ENCODE peak calls at places on chromosome 22, in ten cellular contexts. Q is uterus, R is fibroblast of mammary gland, K is heart left ventricle, E is right atrium auricular region, W is A549, O is WERI-Rb-1, C is Panc1, I is left ventricle myocardium inferior, F is endodermal cell. T is an unnamed sample.

GRCh38 chr22:25068701-25069100 is 116.2 kb downstream of the KIAA1671 start:
- DNase-seq in I (no peak), O (peak; percentile 56), F (no peak), E (no peak), C (no peak), K (no peak), Q (no peak), W (no peak), R (no peak), T (no peak)

GRCh38 chr22:48676266-48677167 is 1151.2 kb downstream of the BRD1 start:
- DNase-seq in F (no peak), C (no peak), Q (no peak), K (no peak), R (no peak), W (no peak), O (no peak), E (no peak), I (no peak), T (no peak)

GRCh38 chr22:26586556-26587325 is 3.2 kb downstream of the TPST2 start:
- DNase-seq in E (peak; percentile 69), W (no peak), K (no peak), Q (peak; percentile 34), O (no peak), C (no peak), F (no peak), I (peak; percentile 25), R (no peak), T (no peak)

GRCh38 chr22:35301370-35301874 is 1.7 kb downstream of the TOM1 start:
- DNase-seq in F (no peak), K (no peak), C (peak; percentile 30), I (no peak), E (peak; percentile 76), Q (peak; percentile 61), R (peak; percentile 99), O (no peak), W (peak; percentile 44), T (no peak)

GRCh38 chr22:27019827-27020226 is 362.4 kb downstream of the MIAT start:
- DNase-seq in C (no peak), R (no peak), W (peak; percentile 5), I (no peak), E (no peak), O (no peak), Q (no peak), F (peak; percentile 53), K (no peak), T (no peak)

GRCh38 chr22:25092119-25092518 is 107.5 kb upstream of the CRYBB3 start:
- DNase-seq in C (no peak), Q (no peak), E (no peak), K (no peak), O (no peak), I (no peak), F (no peak), W (no peak), R (no peak), T (no peak)

GRCh38 chr22:48943567-48944432 is 883.9 kb downstream of the BRD1 start:
- DNase-seq in O (peak; percentile 59), K (no peak), R (no peak), C (no peak), I (no peak), E (peak; percentile 36), F (peak; percentile 82), W (peak; percentile 25), Q (no peak), T (no peak)

GRCh38 chr22:26169312-26170111 is at the start of gene SEZ6L:
- DNase-seq in I (peak; percentile 22), F (peak; percentile 79), O (peak; percentile 62), K (peak; percentile 28), Q (no peak), C (no peak), R (no peak), W (no peak), E (no peak), T (no peak)

GRCh38 chr22:42172385-42173172 is 42.0 kb upstream of the CYP2D6 start:
- DNase-seq in Q (no peak), K (no peak), W (no peak), F (peak; percentile 63), R (peak; percentile 60), O (no peak), C (no peak), I (no peak), E (no peak), T (no peak)

GRCh38 chr22:37832022-37832857 is 9.1 kb downstream of the GALR3 start:
- DNase-seq in Q (no peak), K (no peak), W (no peak), O (no peak), R (no peak), C (no peak), E (no peak), I (no peak), F (no peak), T (peak; percentile 40)

GRCh38 chr22:29457730-29458129 is 19.3 kb downstream of the RFPL1 start:
- DNase-seq in I (no peak), F (peak; percentile 90), Q (no peak), O (peak; percentile 63), E (no peak), K (no peak), C (no peak), R (peak; percentile 45), W (peak; percentile 77), T (no peak)

GRCh38 chr22:22957090-22957489 is 69.5 kb downstream of the IGLL5 start:
- DNase-seq in I (no peak), C (no peak), O (no peak), Q (no peak), R (no peak), W (no peak), E (no peak), F (no peak), K (no peak), T (no peak)

GRCh38 chr22:25362883-25363240 is 143.4 kb downstream of the CRYBB2 start:
- DNase-seq in W (no peak), I (no peak), Q (peak; percentile 7), F (no peak), C (no peak), R (no peak), O (no peak), E (no peak), K (no peak), T (no peak)

DNA sequence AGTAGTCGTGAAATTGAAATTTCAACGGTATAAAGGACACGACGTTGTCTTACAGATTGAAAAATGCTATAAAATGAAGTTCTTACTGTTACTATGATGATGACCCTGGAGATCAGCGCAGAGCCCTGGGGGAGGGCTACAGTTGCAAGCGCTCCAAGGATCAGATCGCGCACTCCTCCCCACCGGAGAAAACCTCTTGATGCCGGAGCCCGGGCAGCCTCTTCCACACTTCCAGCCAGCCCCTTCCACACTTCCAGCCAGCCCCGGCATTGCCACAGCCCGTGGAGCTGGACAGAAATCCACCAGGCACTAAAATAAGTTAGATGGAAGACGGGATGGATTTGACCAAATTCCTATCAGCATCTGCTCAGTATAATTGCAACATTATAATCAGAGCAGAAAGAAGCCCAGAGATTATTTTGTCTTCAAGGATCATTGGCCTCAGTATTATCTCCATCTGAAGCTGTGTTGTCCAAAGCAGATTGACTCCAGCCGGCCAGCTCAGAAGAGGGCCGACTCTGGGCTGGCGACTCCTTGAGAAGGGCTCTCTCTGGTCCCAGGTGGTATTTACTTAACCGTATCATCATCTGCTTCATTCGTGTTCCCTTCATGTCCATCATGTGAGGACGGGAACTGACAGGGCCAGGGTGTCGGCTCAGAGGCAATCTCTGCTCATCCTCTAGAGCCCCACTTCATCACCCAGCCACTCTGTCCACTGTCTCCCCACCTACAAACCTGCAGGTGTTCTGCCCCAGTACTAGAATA is 777 bp upstream of the MICAL3 start:
- DNase-seq in I (no peak), K (no peak), F (no peak), E (no peak), Q (no peak), W (no peak), O (peak; percentile 19), R (no peak), C (no peak), T (no peak)
- H3K4me3 ChIP-seq in I (peak overlapping the region; percentile 91), K (no peak overlapping the region), F (peak overlapping the region; percentile 86), E (peak overlapping the region; percentile 73), Q (peak overlapping the region; percentile 63), W (peak overlapping the region; percentile 76), O (peak overlapping the region; percentile 47), R (peak overlapping the region; percentile 36), C (peak overlapping the region; percentile 81), T (no peak overlapping the region)

DNA sequence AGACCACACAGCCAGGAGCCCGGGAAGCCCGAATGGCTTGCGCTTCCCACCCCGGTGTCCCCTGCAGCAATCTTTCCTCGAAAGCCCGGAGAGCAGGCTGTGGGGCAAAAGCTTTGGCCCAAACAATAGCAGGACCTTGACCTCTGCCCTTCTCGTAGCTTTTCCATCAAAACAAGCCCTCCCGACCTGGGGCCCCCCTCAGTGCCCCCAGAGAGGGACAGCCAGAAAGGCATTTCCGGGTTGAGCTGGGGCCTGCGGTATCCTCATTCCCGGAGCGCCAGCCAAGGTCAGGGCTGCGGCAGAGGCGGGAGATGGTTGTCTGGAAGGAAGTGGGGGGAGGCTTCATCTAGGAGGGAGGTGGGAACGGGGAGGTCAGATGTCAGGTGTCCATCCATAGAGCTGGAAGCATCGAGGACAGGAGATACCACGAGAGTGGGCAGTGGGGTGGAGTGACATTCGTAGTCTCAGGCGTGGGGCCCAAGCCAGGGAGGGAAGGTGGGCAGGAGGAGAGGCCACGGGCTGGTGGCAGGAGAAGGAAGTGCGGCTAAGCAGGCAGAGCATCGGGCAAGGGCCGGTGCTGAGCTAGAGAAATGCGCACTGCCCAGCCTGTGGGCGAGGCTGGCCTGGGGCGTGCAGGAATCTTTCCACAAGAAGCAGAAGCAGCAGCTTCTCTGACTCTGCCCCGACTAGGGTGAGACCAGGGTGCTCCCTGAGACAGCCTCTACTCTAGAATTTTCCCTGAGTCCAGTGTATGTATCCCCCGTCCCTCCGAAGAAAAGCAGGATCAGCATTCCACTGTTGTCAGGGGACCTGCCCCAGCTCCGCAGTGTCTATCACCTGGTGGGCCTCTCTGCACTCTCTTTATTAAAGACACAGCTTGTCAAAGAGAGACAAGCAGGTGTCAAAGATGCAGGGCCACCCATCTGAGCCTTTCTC is 14.3 kb downstream of the PDGFB start:
- DNase-seq in W (no peak), E (no peak), F (peak; percentile 92), R (no peak), I (no peak), Q (no peak), K (peak; percentile 54), C (no peak), O (no peak), T (peak; percentile 66)
- H3K4me3 ChIP-seq in W (no peak overlapping the region), E (no peak overlapping the region), F (no peak overlapping the region), R (no peak overlapping the region), I (no peak overlapping the region), Q (no peak overlapping the region), K (no peak overlapping the region), C (no peak overlapping the region), O (no peak overlapping the region), T (no peak overlapping the region)

DNA sequence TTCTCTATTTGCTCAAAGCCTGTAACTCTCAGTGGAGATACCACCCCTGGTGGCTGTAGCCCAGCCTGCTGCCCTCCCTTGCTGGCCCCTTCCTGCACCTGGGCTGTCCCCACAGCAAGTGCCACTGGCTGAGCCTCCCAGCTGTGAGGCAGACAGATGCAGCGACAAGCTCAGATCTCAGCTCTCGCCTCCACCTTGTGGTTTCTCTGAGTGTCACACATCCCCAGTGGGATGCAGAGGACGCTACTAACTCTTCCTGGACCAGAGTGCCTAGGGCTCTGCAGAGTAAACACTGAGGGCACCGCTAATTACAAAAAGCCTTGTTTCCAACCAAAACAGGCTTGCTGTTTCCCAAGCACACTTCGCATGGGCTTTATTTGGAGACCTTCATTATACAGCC is 8.9 kb downstream of the YPEL1 start:
- DNase-seq in Q (no peak), O (peak; percentile 49), R (no peak), K (no peak), E (no peak), W (peak; percentile 20), I (no peak), F (peak; percentile 92), C (no peak), T (no peak)
- H3K4me3 ChIP-seq in Q (no peak overlapping the region), O (no peak overlapping the region), R (no peak overlapping the region), K (no peak overlapping the region), E (no peak overlapping the region), W (no peak overlapping the region), I (no peak overlapping the region), F (no peak overlapping the region), C (no peak overlapping the region), T (no peak overlapping the region)

GRCh38 chr22:36746571-36746970 is 29.3 kb downstream of the IFT27 start:
- DNase-seq in O (no peak), I (no peak), Q (no peak), R (no peak), F (peak; percentile 20), E (no peak), W (no peak), C (no peak), K (no peak), T (peak; percentile 14)
- H3K4me3 ChIP-seq in O (no peak overlapping the region), I (no peak overlapping the region), Q (no peak overlapping the region), R (no peak overlapping the region), F (no peak overlapping the region), E (no peak overlapping the region), W (no peak overlapping the region), C (no peak overlapping the region), K (no peak overlapping the region), T (no peak overlapping the region)